ENCODE peak calls at places on chromosomes 7 and 10, in seven cellular contexts. J, O, F, N, Q, B and E are unnamed samples.

GRCh38 chr10:6211341-6212265 is 8.9 kb downstream of the PFKFB3 start:
- DNase-seq in J (no peak), O (peak; percentile 73), F (peak; percentile 49), N (peak; percentile 32), Q (no peak), B (no peak), E (peak; percentile 67)

GRCh38 chr7:107469836-107470416 is at the start of gene GPR22:
- DNase-seq in J (no peak), O (no peak), F (no peak), N (peak; percentile 18), Q (no peak), B (no peak), E (no peak)

GRCh38 chr10:92200564-92200963 is 90.3 kb downstream of the CPEB3 start:
- DNase-seq in J (no peak), O (no peak), F (no peak), N (no peak), Q (no peak), B (peak; percentile 53), E (no peak)

GRCh38 chr10:125333769-125334168 is 173.4 kb upstream of the CTBP2 start:
- DNase-seq in J (no peak), O (no peak), F (no peak), N (no peak), Q (no peak), B (no peak), E (no peak)

GRCh38 chr10:59631237-59631636 is 78.4 kb downstream of the SLC16A9 start:
- DNase-seq in J (no peak), O (no peak), F (no peak), N (no peak), Q (peak; percentile 44), B (no peak), E (no peak)

GRCh38 chr7:18293759-18294158 is 201.8 kb upstream of the HDAC9 start:
- DNase-seq in J (no peak), O (no peak), F (no peak), N (no peak), Q (no peak), B (no peak), E (no peak)

GRCh38 chr7:47239927-47240570 is 341.9 kb downstream of the TNS3 start:
- DNase-seq in J (no peak), O (no peak), F (no peak), N (no peak), Q (no peak), B (no peak), E (peak; percentile 46)

GRCh38 chr7:48161407-48162125 is 9.7 kb upstream of the ABCA13 start:
- DNase-seq in J (no peak), O (no peak), F (no peak), N (no peak), Q (no peak), B (no peak), E (no peak)

GRCh38 chr7:100220833-100221718 is 1.3 kb downstream of the PVRIG start:
- DNase-seq in J (no peak), O (no peak), F (no peak), N (no peak), Q (peak; percentile 94), B (no peak), E (no peak)

GRCh38 chr10:119449760-119450461 is 92.6 kb downstream of the RGS10 start:
- DNase-seq in J (no peak), O (no peak), F (no peak), N (no peak), Q (no peak), B (peak; percentile 89), E (peak; percentile 100)

GRCh38 chr7:40535678-40536077 is 400.9 kb downstream of the SUGCT start:
- DNase-seq in J (no peak), O (no peak), F (no peak), N (no peak), Q (no peak), B (no peak), E (no peak)

GRCh38 chr10:110535958-110536891 is 31.3 kb upstream of the SMC3 start:
- DNase-seq in J (no peak), O (peak; percentile 41), F (no peak), N (peak; percentile 57), Q (peak; percentile 53), B (peak; percentile 74), E (peak; percentile 89)

GRCh38 chr7:36951257-36951697 is 227.0 kb upstream of the AOAH start:
- DNase-seq in J (no peak), O (no peak), F (no peak), N (no peak), Q (peak; percentile 44), B (no peak), E (no peak)

GRCh38 chr7:154789404-154789803 is 213.5 kb downstream of the PAXIP1 start:
- DNase-seq in J (peak; percentile 8), O (peak; percentile 71), F (peak; percentile 59), N (no peak), Q (no peak), B (peak; percentile 19), E (no peak)

GRCh38 chr10:77264107-77264506 is 373.5 kb downstream of the KCNMA1 start:
- DNase-seq in J (no peak), O (no peak), F (no peak), N (no peak), Q (peak; percentile 63), B (peak; percentile 65), E (no peak)

GRCh38 chr7:48188776-48189520 is 17.7 kb downstream of the ABCA13 start:
- DNase-seq in J (no peak), O (no peak), F (no peak), N (peak; percentile 29), Q (no peak), B (no peak), E (no peak)

GRCh38 chr7:34747176-34747781 is 89.3 kb downstream of the NPSR1 start:
- DNase-seq in J (no peak), O (no peak), F (no peak), N (no peak), Q (peak; percentile 86), B (no peak), E (no peak)

GRCh38 chr7:749121-749520 is 22.0 kb upstream of the PRKAR1B start:
- DNase-seq in J (no peak), O (no peak), F (no peak), N (no peak), Q (no peak), B (no peak), E (no peak)

GRCh38 chr7:46745700-46746090 is 824.6 kb upstream of the IGFBP3 start:
- DNase-seq in J (no peak), O (no peak), F (no peak), N (no peak), Q (no peak), B (peak; percentile 2), E (peak; percentile 36)

GRCh38 chr7:23691320-23691719 is 11.3 kb downstream of the FAM221A start:
- DNase-seq in J (no peak), O (no peak), F (no peak), N (no peak), Q (no peak), B (peak; percentile 62), E (no peak)

GRCh38 chr10:11181996-11182395 is 164.3 kb downstream of the CELF2 start:
- DNase-seq in J (no peak), O (no peak), F (no peak), N (no peak), Q (no peak), B (no peak), E (peak; percentile 28)

GRCh38 chr10:112222799-112223198 is 39.2 kb upstream of the GPAM start:
- DNase-seq in J (no peak), O (no peak), F (no peak), N (no peak), Q (no peak), B (no peak), E (no peak)

GRCh38 chr7:139691253-139691781 is 86.5 kb downstream of the HIPK2 start:
- DNase-seq in J (no peak), O (no peak), F (peak; percentile 28), N (no peak), Q (no peak), B (no peak), E (no peak)

GRCh38 chr10:80702143-80702542 is 164.4 kb downstream of the SH2D4B start:
- DNase-seq in J (no peak), O (no peak), F (no peak), N (no peak), Q (no peak), B (no peak), E (no peak)

GRCh38 chr7:156768698-156769472 is 124.1 kb downstream of the LMBR1 start:
- DNase-seq in J (no peak), O (no peak), F (peak; percentile 16), N (peak; percentile 46), Q (peak; percentile 17), B (peak; percentile 32), E (no peak)

GRCh38 chr7:108046952-108047506 is 44.1 kb upstream of the LAMB1 start:
- DNase-seq in J (no peak), O (no peak), F (no peak), N (no peak), Q (no peak), B (no peak), E (no peak)

GRCh38 chr7:54145716-54146115 is 396.5 kb upstream of the VSTM2A start:
- DNase-seq in J (no peak), O (no peak), F (no peak), N (peak; percentile 32), Q (no peak), B (no peak), E (no peak)

DNA sequence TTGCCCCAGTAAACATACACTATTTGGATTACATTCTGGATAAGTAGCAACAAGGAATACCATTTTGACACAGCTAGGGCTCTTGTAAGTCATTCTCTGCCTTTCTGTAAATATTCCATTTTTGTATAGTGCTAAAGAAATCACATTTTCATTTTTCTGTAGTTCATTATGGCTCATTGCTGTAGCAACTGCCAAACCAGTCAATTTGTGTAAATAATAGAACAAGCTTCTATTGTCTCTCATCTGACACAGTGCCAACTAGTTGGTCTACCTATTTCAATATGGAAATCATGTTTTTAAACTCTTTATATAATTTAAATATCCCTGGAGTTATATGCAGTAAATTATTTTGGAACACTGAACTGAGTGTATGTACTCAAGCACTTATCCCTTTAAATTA is 193.7 kb downstream of the RELN start:
- DNase-seq in J (no peak), O (no peak), F (no peak), N (no peak), Q (no peak), B (peak; percentile 56), E (no peak)
- TF ChIP-seq EZH2phosphoT487 in J (no peak), O (no peak), F (no peak), N (no peak), Q (no peak), B (no peak), E (no peak)

GRCh38 chr7:22255834-22256233 is 101.1 kb downstream of the RAPGEF5 start:
- DNase-seq in J (no peak), O (peak; percentile 18), F (peak; percentile 46), N (peak; percentile 21), Q (peak; percentile 16), B (no peak), E (no peak)
- H2AFZ ChIP-seq in J (no peak overlapping the region), O (no peak overlapping the region), F (no peak overlapping the region), N (no peak overlapping the region), Q (no peak overlapping the region), B (no peak overlapping the region), E (no peak overlapping the region)

GRCh38 chr7:95396136-95397032 is at the start of gene PON3:
- DNase-seq in J (peak; percentile 22), O (no peak), F (no peak), N (peak; percentile 90), Q (peak; percentile 38), B (no peak), E (peak; percentile 37)
- TF ChIP-seq EZH2 in J (no peak), O (no peak), F (no peak), N (no peak), Q (no peak), B (no peak), E (no peak)

DNA sequence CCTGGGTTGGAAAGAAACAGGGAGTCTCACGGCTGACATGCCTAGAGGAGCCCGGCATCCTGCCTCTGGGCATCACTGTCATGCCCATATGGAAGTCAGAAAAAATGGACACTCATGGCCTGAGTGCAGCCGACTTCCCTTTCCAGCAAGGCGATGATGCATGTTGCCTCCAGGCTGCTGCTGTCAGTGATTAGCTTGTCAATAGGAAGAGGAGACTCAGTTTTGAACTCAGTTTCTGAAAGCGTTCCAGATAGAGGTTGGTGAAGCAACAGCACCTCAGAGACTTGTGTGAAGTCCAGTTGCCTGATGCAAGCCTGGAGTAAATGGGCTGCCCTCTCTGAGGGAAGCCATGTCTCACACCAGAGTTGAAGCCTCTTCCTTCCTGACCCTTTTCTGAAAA is 148.4 kb downstream of the TPST1 start:
- DNase-seq in J (no peak), O (no peak), F (no peak), N (no peak), Q (no peak), B (no peak), E (peak; percentile 56)
- TF ChIP-seq EZH2phosphoT487 in J (no peak), O (no peak), F (no peak), N (no peak), Q (no peak), B (no peak), E (no peak)